ENCODE peak calls at places on chromosomes 1 and 21, in nine cellular contexts. J is tibial nerve, T is lower leg skin, Y is IMR-90, Q is midbrain, G is GM12891, W is NCI-H1694, F is EH, H is hypothalamus. L is an unnamed sample.
A peak's percentile ranks its signal among the peaks of the same experiment; 100 is the strongest.

GRCh38 chr1:52190500-52191252 is 48.8 kb downstream of the ZFYVE9 start:
- DNase-seq in J (no peak), T (no peak), Y (peak; percentile 30), Q (no peak), G (no peak), W (no peak), F (peak; percentile 16), H (no peak), L (no peak)

GRCh38 chr1:18279713-18280074 is 172.1 kb downstream of the IGSF21 start:
- DNase-seq in J (no peak), T (no peak), Y (no peak), Q (no peak), G (no peak), W (peak; percentile 87), F (no peak), H (no peak), L (no peak)

GRCh38 chr21:26320541-26320940 is 150.0 kb upstream of the APP start:
- DNase-seq in J (no peak), T (no peak), Y (no peak), Q (no peak), G (no peak), W (no peak), F (no peak), H (no peak), L (no peak)

GRCh38 chr1:54464477-54465146 is 58.4 kb upstream of the SSBP3 start:
- DNase-seq in J (no peak), T (no peak), Y (peak; percentile 24), Q (no peak), G (no peak), W (no peak), F (peak; percentile 46), H (no peak), L (no peak)

GRCh38 chr1:9996624-9997582 is at the start of gene RBP7:
- DNase-seq in J (no peak), T (no peak), Y (no peak), Q (no peak), G (peak; percentile 48), W (no peak), F (peak; percentile 15), H (no peak), L (peak; percentile 60)

GRCh38 chr1:218374401-218374848 is 29.3 kb downstream of the TGFB2 start:
- DNase-seq in J (no peak), T (no peak), Y (peak; percentile 44), Q (no peak), G (no peak), W (no peak), F (peak; percentile 60), H (no peak), L (no peak)

GRCh38 chr21:42027804-42028753 is 17.9 kb upstream of the ZBTB21 start:
- DNase-seq in J (no peak), T (no peak), Y (no peak), Q (no peak), G (no peak), W (peak; percentile 70), F (no peak), H (no peak), L (no peak)

GRCh38 chr1:69645477-69645876 is 77.8 kb downstream of the LRRC7 start:
- DNase-seq in J (no peak), T (no peak), Y (no peak), Q (no peak), G (no peak), W (no peak), F (no peak), H (no peak), L (no peak)

GRCh38 chr1:66998972-66999371 is 55.0 kb downstream of the SLC35D1 start:
- DNase-seq in J (no peak), T (no peak), Y (peak; percentile 38), Q (no peak), G (no peak), W (no peak), F (peak; percentile 10), H (no peak), L (no peak)

GRCh38 chr1:7207875-7208646 is 422.8 kb downstream of the CAMTA1 start:
- DNase-seq in J (no peak), T (no peak), Y (peak; percentile 73), Q (peak; percentile 54), G (peak; percentile 36), W (peak; percentile 64), F (peak; percentile 65), H (peak; percentile 12), L (peak; percentile 66)

GRCh38 chr1:184982002-184982954 is 8.0 kb upstream of the NIBAN1 start:
- DNase-seq in J (peak; percentile 79), T (peak; percentile 65), Y (peak; percentile 80), Q (peak; percentile 57), G (peak; percentile 41), W (peak; percentile 73), F (peak; percentile 79), H (no peak), L (peak; percentile 74)

GRCh38 chr1:55061706-55062321 is 22.5 kb downstream of the PCSK9 start:
- DNase-seq in J (no peak), T (no peak), Y (no peak), Q (no peak), G (no peak), W (no peak), F (peak; percentile 26), H (no peak), L (peak; percentile 12)

GRCh38 chr1:5739561-5740078 is 252.6 kb downstream of the NPHP4 start:
- DNase-seq in J (no peak), T (no peak), Y (no peak), Q (no peak), G (no peak), W (no peak), F (no peak), H (no peak), L (no peak)

GRCh38 chr1:7555391-7556185 is 215.5 kb upstream of the VAMP3 start:
- DNase-seq in J (no peak), T (no peak), Y (no peak), Q (no peak), G (no peak), W (no peak), F (no peak), H (no peak), L (no peak)

GRCh38 chr1:111864862-111865261 is 109.2 kb downstream of the DDX20 start:
- DNase-seq in J (no peak), T (no peak), Y (no peak), Q (no peak), G (no peak), W (no peak), F (peak; percentile 6), H (no peak), L (no peak)

GRCh38 chr21:26966978-26967913 is at the start of gene ADAMTS5:
- DNase-seq in J (peak; percentile 39), T (peak; percentile 54), Y (peak; percentile 69), Q (no peak), G (peak; percentile 7), W (peak; percentile 82), F (peak; percentile 90), H (no peak), L (no peak)

GRCh38 chr1:217569021-217569420 is 61.9 kb downstream of the GPATCH2 start:
- DNase-seq in J (no peak), T (no peak), Y (no peak), Q (no peak), G (no peak), W (no peak), F (peak; percentile 11), H (no peak), L (no peak)

GRCh38 chr1:42674682-42675081 is 7.5 kb upstream of the YBX1 start:
- DNase-seq in J (no peak), T (no peak), Y (no peak), Q (no peak), G (no peak), W (no peak), F (no peak), H (no peak), L (no peak)

GRCh38 chr1:116760487-116760886 is 6.3 kb downstream of the CD2 start:
- DNase-seq in J (no peak), T (no peak), Y (no peak), Q (no peak), G (no peak), W (no peak), F (no peak), H (no peak), L (no peak)

GRCh38 chr1:180213401-180214177 is 16.5 kb upstream of the LHX4 start:
- DNase-seq in J (no peak), T (no peak), Y (no peak), Q (peak; percentile 23), G (peak; percentile 72), W (no peak), F (peak; percentile 21), H (no peak), L (peak; percentile 75)

GRCh38 chr1:198417041-198417440 is 123.4 kb downstream of the ATP6V1G3 start:
- DNase-seq in J (no peak), T (no peak), Y (peak; percentile 16), Q (no peak), G (no peak), W (no peak), F (peak; percentile 8), H (no peak), L (no peak)

GRCh38 chr21:42319368-42319767 is 4.2 kb upstream of the TFF3 start:
- DNase-seq in J (no peak), T (no peak), Y (no peak), Q (no peak), G (no peak), W (no peak), F (no peak), H (no peak), L (peak; percentile 61)

GRCh38 chr1:22340066-22340465 is 111.6 kb upstream of the ZBTB40 start:
- DNase-seq in J (no peak), T (no peak), Y (no peak), Q (no peak), G (no peak), W (no peak), F (no peak), H (no peak), L (no peak)

GRCh38 chr1:214296860-214297699 is 16.1 kb downstream of the SMYD2 start:
- DNase-seq in J (no peak), T (no peak), Y (peak; percentile 90), Q (no peak), G (no peak), W (no peak), F (peak; percentile 97), H (no peak), L (no peak)

GRCh38 chr1:234322979-234323378 is 50.3 kb upstream of the COA6 start:
- DNase-seq in J (no peak), T (no peak), Y (peak; percentile 17), Q (no peak), G (no peak), W (peak; percentile 7), F (peak; percentile 18), H (no peak), L (peak; percentile 56)

GRCh38 chr1:224615861-224616760 is at the start of gene CNIH3:
- DNase-seq in J (no peak), T (no peak), Y (peak; percentile 55), Q (no peak), G (peak; percentile 40), W (peak; percentile 49), F (peak; percentile 44), H (no peak), L (peak; percentile 54)